ENCODE peak calls at places on chromosomes 12 and 14, in five cellular contexts. U is GM23248, M is testis, J is mesenchymal stem cell, H is adipocyte. L is an unnamed sample. For H3K4me1, the result is how much of the 10 kb centered on the place peaks cover.

GRCh38 chr12:2804390-2805145 is 7.9 kb upstream of the ITFG2 start:
- DNase-seq in J (peak), M (peak), H (peak), U (peak), L (peak)

GRCh38 chr12:19886805-19887105 is 447.5 kb downstream of the AEBP2 start:
- DNase-seq in U (no peak), M (no peak), J (no peak), H (no peak), L (no peak)

GRCh38 chr12:99619389-99620158 is 28.0 kb upstream of the GARIN6 start:
- DNase-seq in J (peak), U (peak), H (peak), M (peak), L (no peak)

GRCh38 chr12:182381-182883 is 31.5 kb downstream of the SLC6A12 start:
- DNase-seq in J (peak), H (peak), U (peak), M (no peak), L (peak)

GRCh38 chr12:57990241-57990883 is 49.0 kb downstream of the ATP23 start:
- DNase-seq in U (no peak), J (no peak), M (no peak), H (no peak), L (no peak)

GRCh38 chr12:27818421-27818918 is 38.4 kb upstream of the MANSC4 start:
- DNase-seq in H (no peak), U (no peak), J (no peak), M (peak), L (no peak)

GRCh38 chr12:42237853-42238239 is 202 bp downstream of the YAF2 start:
- DNase-seq in J (no peak), M (no peak), U (peak), H (no peak), L (no peak)

GRCh38 chr12:2294651-2295475 is 242.1 kb downstream of the CACNA1C start:
- DNase-seq in H (peak), U (peak), M (peak), J (peak), L (peak)

GRCh38 chr12:130847097-130847496 is 8.0 kb upstream of the STX2 start:
- DNase-seq in J (no peak), U (peak), H (peak), M (no peak), L (no peak)

GRCh38 chr12:1576410-1577240 is 17.8 kb downstream of the FBXL14 start:
- DNase-seq in M (peak), U (peak), J (peak), H (no peak), L (peak)

GRCh38 chr12:120239776-120240494 is 25.6 kb downstream of the PXN start:
- DNase-seq in H (no peak), J (no peak), M (no peak), U (no peak), L (peak)
- H3K4me1 ChIP-seq in H (half or more), J (half or more), M (half or more), U (half or more), L (half or more)

GRCh38 chr14:104783484-104784217 is 11.9 kb downstream of the AKT1 start:
- DNase-seq in M (no peak), H (no peak), J (no peak), U (no peak), L (peak)

GRCh38 chr14:104786091-104786586 is 9.4 kb downstream of the AKT1 start:
- DNase-seq in U (no peak), M (peak), J (no peak), H (no peak), L (peak)

GRCh38 chr14:104784218-104784568 is 11.4 kb downstream of the AKT1 start:
- DNase-seq in J (no peak), H (no peak), U (no peak), M (no peak), L (peak)

GRCh38 chr14:104785708-104786080 is 9.9 kb downstream of the AKT1 start:
- DNase-seq in U (no peak), M (no peak), J (no peak), H (no peak), L (peak)

DNA sequence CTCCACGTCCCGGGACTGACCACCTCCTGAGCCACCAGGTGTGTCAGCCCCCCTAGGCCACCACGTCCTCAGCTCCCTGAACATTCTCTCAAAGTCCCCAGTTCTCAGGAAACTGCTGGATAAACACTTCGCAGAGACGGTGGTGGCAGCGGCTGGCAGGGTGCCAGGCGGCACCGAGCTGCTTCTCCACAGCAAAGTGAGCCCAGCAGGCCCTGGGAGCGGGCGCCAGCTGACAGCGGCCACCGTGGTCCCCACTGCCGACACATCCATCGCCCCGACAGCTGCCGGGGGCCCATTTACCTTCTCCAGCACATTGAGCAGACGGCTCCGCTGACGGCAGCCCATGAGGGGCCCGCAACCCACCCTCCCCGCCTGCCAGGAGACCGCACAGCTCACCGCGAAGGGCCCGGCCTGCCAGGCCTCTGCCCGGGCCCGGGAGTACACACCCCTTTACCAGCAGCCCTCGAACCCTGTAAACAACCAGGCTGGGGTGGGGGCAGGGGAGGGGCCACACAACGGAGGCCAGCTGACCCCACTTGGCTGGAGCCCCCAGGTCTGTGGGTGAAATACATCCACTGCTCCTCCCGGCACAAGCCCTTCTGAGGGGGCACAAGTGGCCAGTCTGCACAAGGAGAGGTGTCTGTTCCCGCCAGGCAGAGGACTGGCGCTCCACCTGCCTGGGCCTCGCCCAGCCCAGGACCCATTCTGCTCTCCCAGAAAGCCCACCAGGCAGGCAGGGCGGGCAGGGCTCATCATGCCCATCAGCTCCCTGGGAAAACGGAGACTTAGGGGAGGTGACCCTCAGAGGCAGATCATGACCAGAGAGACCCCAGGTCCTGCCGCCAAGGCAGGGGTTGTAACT is 10.5 kb downstream of the AKT1 start:
- DNase-seq in H (no peak), M (peak), U (no peak), J (no peak), L (peak)
- H3K4me1 ChIP-seq in H (under half), M (under half), U (under half), J (under half), L (under half)

GRCh38 chr12:69470189-69471094 is at the start of gene FRS2:
- DNase-seq in H (peak), M (peak), U (peak), J (peak), L (peak)

GRCh38 chr12:69475237-69475984 is 5.2 kb downstream of the FRS2 start:
- DNase-seq in M (no peak), U (peak), H (peak), J (peak), L (no peak)

GRCh38 chr12:69476276-69477017 is 6.3 kb downstream of the FRS2 start:
- DNase-seq in H (no peak), M (no peak), J (peak), U (peak), L (no peak)

GRCh38 chr12:69471667-69472385 is 1.6 kb downstream of the FRS2 start:
- DNase-seq in U (peak), J (peak), H (no peak), M (no peak), L (no peak)

DNA sequence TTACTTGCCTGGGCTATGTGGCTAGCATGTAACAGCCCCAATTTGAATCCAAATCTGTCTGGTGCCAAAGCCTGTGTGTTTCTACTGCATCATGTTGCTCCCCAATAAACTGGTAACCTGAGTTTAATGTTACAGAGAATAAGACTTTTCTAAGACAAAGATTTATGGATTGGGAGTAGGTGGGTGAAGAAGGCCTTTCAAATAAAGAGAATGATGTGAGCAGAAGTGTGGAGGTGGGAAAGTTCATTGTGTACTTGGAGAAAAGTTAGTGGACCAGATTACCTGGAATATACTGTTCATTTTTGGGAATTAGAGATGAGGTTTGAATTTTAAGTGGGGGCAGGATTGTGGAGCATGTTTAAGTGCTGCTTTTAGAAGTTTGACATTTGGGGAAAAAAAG is 3.0 kb downstream of the FRS2 start:
- DNase-seq in M (no peak), U (no peak), J (no peak), H (no peak), L (no peak)
- H3K4me1 ChIP-seq in M (under half), U (half or more), J (under half), H (half or more), L (under half)

DNA sequence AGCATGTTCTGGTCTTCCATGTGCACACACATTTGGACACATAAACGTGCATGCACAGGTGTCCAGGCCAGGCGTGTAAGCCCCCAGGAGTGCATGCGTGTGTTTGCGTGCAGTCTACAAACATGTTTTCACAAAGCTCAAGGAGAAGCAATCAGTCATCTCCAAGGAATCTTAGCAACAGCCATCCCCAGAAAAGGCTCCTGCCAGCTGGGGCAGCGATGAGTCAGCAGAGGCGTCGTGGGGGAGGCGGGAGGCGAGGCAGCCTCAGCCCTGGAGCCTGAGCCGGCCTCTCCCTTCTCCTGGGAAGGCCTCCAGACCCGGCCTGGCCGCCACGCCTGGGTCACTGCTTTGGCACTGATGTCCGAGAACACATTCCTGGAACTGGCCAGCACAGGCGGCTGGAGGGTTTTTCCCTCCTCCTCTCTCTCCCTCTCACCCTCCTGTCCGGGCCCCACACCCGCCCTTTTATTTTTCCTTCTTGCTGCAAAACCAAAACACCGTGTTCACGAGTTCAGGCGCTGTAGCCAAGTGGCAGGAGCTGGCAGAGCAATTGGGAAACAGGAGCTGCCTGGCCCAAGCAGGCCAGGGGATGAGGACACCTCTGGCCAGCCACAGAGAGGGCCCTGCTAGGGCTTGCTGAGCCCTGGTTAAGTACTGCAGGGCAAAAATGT is 92.7 kb downstream of the LRRC74A start:
- DNase-seq in U (peak), J (peak), M (peak), H (peak), L (peak)
- H3K4me1 ChIP-seq in U (under half), J (half or more), M (half or more), H (under half), L (under half)

GRCh38 chr12:51908876-51909592 is 1.7 kb downstream of the ACVRL1 start:
- DNase-seq in J (no peak), M (no peak), U (no peak), H (no peak), L (no peak)

GRCh38 chr12:51910691-51911090 is 3.4 kb downstream of the ACVRL1 start:
- DNase-seq in H (no peak), J (no peak), M (no peak), U (no peak), L (no peak)

GRCh38 chr12:51911307-51911706 is 4.0 kb downstream of the ACVRL1 start:
- DNase-seq in H (no peak), J (no peak), M (no peak), U (no peak), L (no peak)

GRCh38 chr12:51911788-51912711 is 4.7 kb downstream of the ACVRL1 start:
- DNase-seq in H (no peak), J (peak), U (no peak), M (no peak), L (peak)

DNA sequence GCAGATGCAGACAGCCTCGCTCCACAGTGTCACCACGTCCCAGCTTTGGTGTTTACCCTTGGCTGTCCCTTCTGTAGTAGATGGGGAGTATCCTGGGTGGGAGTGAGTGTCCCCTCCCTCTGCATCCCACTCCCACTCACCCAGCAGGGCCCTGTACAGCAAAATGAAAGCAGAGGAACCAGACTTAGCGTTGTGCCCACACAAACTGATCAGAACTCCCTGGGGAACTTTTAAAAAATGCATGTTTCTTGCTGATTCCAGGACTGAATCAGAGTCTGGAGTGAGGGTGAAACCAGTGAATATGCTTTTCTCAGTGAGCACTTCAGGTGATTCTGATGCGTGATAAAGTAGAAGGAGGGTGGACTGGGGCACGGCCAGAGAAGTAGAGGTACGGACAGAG is 2.9 kb downstream of the ACVRL1 start:
- DNase-seq in J (no peak), M (no peak), H (peak), U (peak), L (no peak)
- H3K4me1 ChIP-seq in J (under half), M (under half), H (half or more), U (under half), L (under half)

GRCh38 chr12:109915171-109916040 is 15.3 kb downstream of the TCHP start:
- DNase-seq in H (no peak), M (no peak), J (no peak), U (no peak), L (no peak)

GRCh38 chr12:109912790-109913189 is 12.7 kb downstream of the TCHP start:
- DNase-seq in M (peak), J (no peak), U (no peak), H (no peak), L (no peak)

GRCh38 chr12:109914461-109914860 is 14.4 kb downstream of the TCHP start:
- DNase-seq in H (no peak), J (no peak), M (no peak), U (no peak), L (no peak)

GRCh38 chr12:109910969-109911348 is 10.9 kb downstream of the TCHP start:
- DNase-seq in M (peak), H (no peak), J (peak), U (peak), L (no peak)

DNA sequence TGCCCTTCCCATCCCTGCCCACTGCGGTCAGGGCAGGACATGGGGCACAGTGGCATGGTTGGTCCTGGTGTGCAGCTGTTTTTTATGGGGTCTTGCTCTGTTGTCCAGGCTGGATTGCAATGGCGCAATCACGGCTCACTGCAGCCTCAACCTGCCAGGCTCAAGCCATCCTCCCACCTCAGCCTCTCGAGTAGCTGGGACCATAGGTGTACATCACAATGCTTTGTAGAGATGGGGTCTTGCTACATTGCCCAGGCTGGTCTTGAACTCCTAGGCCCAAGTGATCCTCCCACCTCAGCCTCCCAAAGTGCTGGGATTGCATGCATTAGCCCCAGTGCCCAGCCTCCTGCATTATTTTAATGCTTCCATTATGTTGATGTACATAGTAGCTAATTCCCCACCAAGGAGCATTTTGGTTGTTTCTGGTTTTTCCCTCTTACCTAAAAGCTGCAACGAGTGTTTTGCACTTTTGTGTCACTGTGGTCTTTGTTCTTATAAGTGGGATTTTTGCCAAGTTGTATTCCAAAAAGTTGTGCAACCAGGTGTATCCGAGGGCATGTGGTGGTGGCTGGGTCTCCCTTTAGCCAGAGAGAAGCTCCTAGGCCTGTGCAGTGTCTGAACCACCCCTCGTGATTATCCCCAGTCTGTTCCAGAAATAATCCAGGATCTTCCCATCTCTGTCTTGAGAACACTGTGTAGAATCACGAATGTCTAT is 10.3 kb downstream of the TCHP start:
- DNase-seq in J (no peak), M (no peak), U (no peak), H (no peak), L (no peak)
- H3K4me1 ChIP-seq in J (under half), M (under half), U (under half), H (under half), L (under half)

DNA sequence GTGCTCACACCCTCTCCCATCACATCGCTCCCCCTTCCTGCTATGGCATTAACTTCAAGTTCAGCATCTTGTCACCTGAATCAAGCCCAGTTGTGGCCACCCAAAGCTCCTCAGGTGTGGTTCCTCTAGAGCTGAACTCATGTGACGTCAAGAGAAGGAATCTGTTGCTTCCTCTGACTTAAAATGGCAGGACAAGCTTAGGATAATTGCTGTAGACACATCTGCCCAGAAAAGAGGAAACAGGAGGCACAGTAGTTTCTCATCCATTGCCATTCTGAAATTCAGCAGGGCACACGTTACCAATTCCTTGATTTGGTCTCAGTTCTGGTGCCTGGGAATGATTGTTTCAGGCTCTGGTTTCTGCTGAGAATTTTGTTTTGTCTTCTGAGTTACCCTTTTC is 52.1 kb downstream of the RCOR1 start:
- DNase-seq in J (no peak), H (no peak), U (no peak), M (no peak), L (no peak)
- H3K4me1 ChIP-seq in J (under half), H (under half), U (under half), M (under half), L (under half)

GRCh38 chr12:6554990-6555691 is 701 bp downstream of the IFFO1 start:
- DNase-seq in H (peak), M (peak), J (peak), U (peak), L (peak)

GRCh38 chr12:6552140-6552551 is 3.7 kb downstream of the IFFO1 start:
- DNase-seq in H (peak), U (peak), J (peak), M (peak), L (peak)

GRCh38 chr12:6551496-6552139 is 4.2 kb downstream of the IFFO1 start:
- DNase-seq in J (peak), M (no peak), U (peak), H (peak), L (no peak)

GRCh38 chr12:6554168-6554989 is 1.5 kb downstream of the IFFO1 start:
- DNase-seq in H (peak), U (peak), M (peak), J (peak), L (peak)

DNA sequence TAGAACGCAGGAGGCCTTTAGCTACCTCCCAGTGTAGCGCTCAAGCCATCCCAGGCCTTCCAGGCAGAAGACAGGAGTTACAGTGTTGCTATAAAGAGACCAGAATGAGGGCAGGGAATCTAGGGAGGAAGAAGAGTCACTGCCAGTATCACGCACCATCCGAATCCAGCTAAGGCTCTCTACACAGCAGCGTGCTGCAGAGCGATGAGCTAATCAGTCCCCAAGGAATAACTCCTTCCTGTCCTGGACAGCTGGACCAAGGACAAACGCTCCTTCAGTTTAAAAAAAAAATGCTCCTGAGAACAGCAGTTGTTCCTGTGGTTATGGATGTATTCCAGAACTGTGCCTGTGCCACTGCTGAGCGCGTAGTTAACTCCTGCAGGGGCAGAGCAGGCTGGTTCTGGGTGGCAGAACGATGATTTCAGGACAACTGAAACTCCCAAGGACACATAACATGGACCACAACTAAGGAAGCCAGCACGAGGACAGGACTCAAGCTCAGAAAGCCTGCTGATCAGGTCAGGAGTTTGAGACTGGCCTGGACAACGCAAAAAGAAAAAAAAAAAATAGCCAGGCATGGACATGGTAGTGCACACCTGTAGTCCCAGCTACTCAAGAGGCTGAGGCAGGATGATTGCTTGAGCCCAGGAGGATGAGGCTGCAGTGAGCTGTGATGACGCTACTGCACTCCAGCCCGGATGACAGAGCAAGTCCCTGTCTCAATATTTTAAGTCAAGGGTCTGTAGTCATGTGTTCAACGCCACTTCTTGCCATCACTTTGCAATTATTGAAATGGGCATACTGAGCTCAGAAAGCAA is 2.6 kb downstream of the IFFO1 start:
- DNase-seq in H (peak), J (peak), U (peak), M (peak), L (peak)
- H3K4me1 ChIP-seq in H (half or more), J (half or more), U (half or more), M (half or more), L (under half)

L was measured in right cardiac atrium.